ENCODE peak calls at places on chromosomes 7 and 10, in eight cellular contexts. K, N, D, A, U, E, P and Q are unnamed samples.
A peak's percentile ranks its signal among the peaks of the same experiment; 100 is the strongest.

GRCh38 chr7:329691-330281 is 39.8 kb downstream of the FOXL3 start:
- DNase-seq in K (no peak), N (no peak), D (no peak), A (no peak), U (no peak), E (no peak), P (no peak), Q (peak; percentile 5)

GRCh38 chr7:148732862-148733261 is 34.2 kb downstream of the CUL1 start:
- DNase-seq in K (no peak), N (no peak), D (no peak), A (no peak), U (no peak), E (no peak), P (no peak), Q (no peak)

GRCh38 chr10:47406870-47407648 is 23.0 kb upstream of the ZNF488 start:
- DNase-seq in K (no peak), N (no peak), D (no peak), A (peak; percentile 66), U (peak; percentile 96), E (peak; percentile 56), P (no peak), Q (no peak)

GRCh38 chr7:42972703-42973500 is 40.7 kb downstream of the MRPL32 start:
- DNase-seq in K (peak; percentile 6), N (peak; percentile 73), D (peak; percentile 4), A (peak; percentile 97), U (no peak), E (no peak), P (no peak), Q (no peak)

GRCh38 chr10:101760510-101760909 is 15.4 kb downstream of the FGF8 start:
- DNase-seq in K (no peak), N (no peak), D (no peak), A (no peak), U (no peak), E (peak; percentile 7), P (no peak), Q (no peak)

GRCh38 chr7:128164061-128164954 is 76.8 kb upstream of the LEP start:
- DNase-seq in K (no peak), N (no peak), D (peak; percentile 48), A (peak; percentile 83), U (peak; percentile 55), E (no peak), P (no peak), Q (no peak)

GRCh38 chr7:147982307-147982706 is 608.3 kb upstream of the C7orf33 start:
- DNase-seq in K (no peak), N (no peak), D (no peak), A (no peak), U (no peak), E (no peak), P (no peak), Q (no peak)

GRCh38 chr7:117014673-117015133 is 61.4 kb downstream of the ST7 start:
- DNase-seq in K (peak; percentile 10), N (no peak), D (peak; percentile 33), A (peak; percentile 75), U (no peak), E (peak; percentile 75), P (no peak), Q (peak; percentile 33)

GRCh38 chr7:3399858-3400257 is 98.8 kb downstream of the SDK1 start:
- DNase-seq in K (peak; percentile 10), N (no peak), D (no peak), A (peak; percentile 34), U (peak; percentile 49), E (no peak), P (peak; percentile 10), Q (peak; percentile 51)

GRCh38 chr7:15463801-15464761 is 97.7 kb downstream of the AGMO start:
- DNase-seq in K (no peak), N (no peak), D (no peak), A (no peak), U (no peak), E (no peak), P (no peak), Q (no peak)

GRCh38 chr7:30012757-30013156 is 13.7 kb downstream of the FKBP14 start:
- DNase-seq in K (no peak), N (no peak), D (no peak), A (no peak), U (no peak), E (no peak), P (no peak), Q (no peak)

GRCh38 chr7:17301491-17302101 is 3.1 kb downstream of the AHR start:
- DNase-seq in K (peak; percentile 40), N (peak; percentile 59), D (peak; percentile 9), A (peak; percentile 60), U (no peak), E (no peak), P (peak; percentile 39), Q (peak; percentile 20)

GRCh38 chr10:132443605-132443997 is 46.6 kb downstream of the PWWP2B start:
- DNase-seq in K (no peak), N (no peak), D (no peak), A (peak; percentile 38), U (no peak), E (peak; percentile 93), P (no peak), Q (no peak)

GRCh38 chr10:48695636-48696534 is 11.2 kb downstream of the WDFY4 start:
- DNase-seq in K (no peak), N (no peak), D (no peak), A (no peak), U (no peak), E (no peak), P (no peak), Q (no peak)

GRCh38 chr7:105278973-105279687 is 109.6 kb downstream of the SRPK2 start:
- DNase-seq in K (no peak), N (no peak), D (no peak), A (no peak), U (no peak), E (no peak), P (no peak), Q (no peak)

GRCh38 chr10:30036341-30036740 is 23.0 kb downstream of the JCAD start:
- DNase-seq in K (no peak), N (no peak), D (no peak), A (no peak), U (no peak), E (no peak), P (no peak), Q (no peak)

GRCh38 chr10:30038961-30039536 is 20.3 kb downstream of the JCAD start:
- DNase-seq in K (no peak), N (no peak), D (no peak), A (no peak), U (no peak), E (no peak), P (no peak), Q (no peak)

GRCh38 chr10:30037620-30038336 is 21.6 kb downstream of the JCAD start:
- DNase-seq in K (no peak), N (no peak), D (no peak), A (no peak), U (no peak), E (no peak), P (no peak), Q (no peak)

GRCh38 chr10:30034433-30035137 is 24.8 kb downstream of the JCAD start:
- DNase-seq in K (no peak), N (no peak), D (no peak), A (no peak), U (no peak), E (no peak), P (no peak), Q (peak; percentile 43)

DNA sequence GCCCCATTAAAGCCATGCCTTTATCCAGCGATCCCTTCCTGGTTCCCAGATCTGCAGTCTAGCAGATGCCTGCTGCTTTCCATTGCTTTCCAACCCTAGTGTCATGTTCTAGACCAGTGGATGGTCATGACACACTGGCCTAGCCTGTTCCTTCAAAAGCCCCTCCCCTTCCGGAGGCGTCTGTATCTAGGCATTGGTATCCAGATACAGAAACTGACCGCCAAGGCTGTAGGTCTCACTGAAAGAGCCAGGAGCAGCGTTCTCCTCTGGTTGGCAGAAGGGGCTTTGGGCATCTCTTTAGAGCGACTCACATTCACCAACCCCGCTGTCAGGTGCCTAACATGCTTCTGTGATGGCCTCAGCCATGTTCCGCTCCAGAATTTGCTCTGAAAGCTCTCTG is 22.6 kb downstream of the JCAD start:
- DNase-seq in K (no peak), N (no peak), D (no peak), A (no peak), U (no peak), E (no peak), P (no peak), Q (no peak)
- TF ChIP-seq CTCF in K (no peak), N (no peak), D (no peak), A (no peak), U (no peak), E (no peak), P (no peak), Q (no peak)

GRCh38 chr7:113698556-113699220 is 220.1 kb downstream of the PPP1R3A start:
- DNase-seq in K (peak; percentile 10), N (no peak), D (peak; percentile 3), A (peak; percentile 34), U (peak; percentile 23), E (no peak), P (no peak), Q (no peak)
- TF ChIP-seq CTCF in K (peak; percentile 79), N (peak; percentile 34), D (peak; percentile 47), A (peak; percentile 74), U (peak; percentile 74), E (peak; percentile 5), P (peak; percentile 83), Q (peak; percentile 77)

DNA sequence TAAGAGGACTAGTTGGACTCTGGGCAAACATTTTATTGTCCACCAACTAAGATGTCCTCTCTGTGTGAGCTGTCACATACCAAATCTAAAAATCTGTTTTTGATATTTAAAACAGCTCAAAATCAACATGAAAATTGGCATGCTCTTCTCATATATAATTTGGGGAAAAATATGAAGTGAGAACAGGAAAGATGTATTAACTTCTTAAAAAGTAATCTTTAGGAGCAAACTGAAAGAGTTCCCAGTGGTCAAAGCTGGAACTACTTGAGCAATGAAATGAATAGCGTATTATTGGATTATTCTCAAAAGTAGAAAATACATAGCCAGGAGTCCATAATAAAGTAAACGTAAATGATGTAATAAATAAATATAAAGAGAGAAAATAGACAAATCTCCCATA is 147.2 kb downstream of the DYNC1I1 start:
- DNase-seq in K (no peak), N (no peak), D (no peak), A (no peak), U (no peak), E (no peak), P (no peak), Q (no peak)
- TF ChIP-seq CTCF in K (no peak), N (no peak), D (no peak), A (no peak), U (peak; percentile 16), E (no peak), P (peak; percentile 52), Q (peak; percentile 49)

GRCh38 chr10:50293508-50294320 is 42.4 kb upstream of the ASAH2 start:
- DNase-seq in K (no peak), N (no peak), D (no peak), A (no peak), U (no peak), E (no peak), P (no peak), Q (no peak)

GRCh38 chr10:50294582-50294981 is 43.3 kb upstream of the ASAH2 start:
- DNase-seq in K (no peak), N (no peak), D (no peak), A (no peak), U (no peak), E (no peak), P (no peak), Q (no peak)

GRCh38 chr10:50289196-50289595 is 37.9 kb upstream of the ASAH2 start:
- DNase-seq in K (no peak), N (no peak), D (no peak), A (no peak), U (no peak), E (no peak), P (no peak), Q (no peak)

GRCh38 chr10:50295367-50295766 is 44.1 kb upstream of the ASAH2 start:
- DNase-seq in K (no peak), N (no peak), D (no peak), A (no peak), U (no peak), E (no peak), P (no peak), Q (no peak)

GRCh38 chr10:50291261-50291850 is 40.0 kb upstream of the ASAH2 start:
- DNase-seq in K (no peak), N (no peak), D (no peak), A (no peak), U (no peak), E (no peak), P (no peak), Q (no peak)
- TF ChIP-seq CTCF in K (no peak), N (no peak), D (no peak), A (peak; percentile 56), U (peak; percentile 15), E (no peak), P (no peak), Q (no peak)